ENCODE peak calls at places on chromosomes 5 and 9, in five cellular contexts. B is stimulated activated CD4-positive, alpha-beta T cell treated with anti-CD3 and anti-CD28 coated beads, Interleukin-1b, Interleukin-23, amount 100 ng/mL, for 48 hours; Q is adrenal gland; P is CD4-positive, alpha-beta T cell; Z is T follicular helper cell. O is an unnamed sample.

GRCh38 chr5:140694276-140694675 is 3.0 kb downstream of the HARS2 start:
- DNase-seq in P (no peak), Z (no peak), B (no peak), Q (no peak), O (no peak)

GRCh38 chr5:142246263-142246662 is 78.6 kb downstream of the SPRY4 start:
- DNase-seq in Z (no peak), Q (no peak), B (no peak), P (no peak), O (no peak)

GRCh38 chr5:50655810-50656205 is 10.6 kb upstream of the PARP8 start:
- DNase-seq in Q (no peak), Z (no peak), B (no peak), P (no peak), O (no peak)

GRCh38 chr5:118486647-118487046 is 501.7 kb downstream of the DTWD2 start:
- DNase-seq in Z (no peak), P (no peak), B (no peak), Q (no peak), O (no peak)

GRCh38 chr5:179115307-179115706 is 55.1 kb downstream of the ZNF354C start:
- DNase-seq in P (no peak), B (no peak), Z (no peak), Q (no peak), O (no peak)

GRCh38 chr5:152202321-152202720 is 202.8 kb downstream of the NMUR2 start:
- DNase-seq in B (no peak), Z (no peak), P (no peak), Q (no peak), O (no peak)

GRCh38 chr5:60482301-60482700 is 217.7 kb downstream of the DEPDC1B start:
- DNase-seq in Z (no peak), B (no peak), P (no peak), Q (no peak), O (no peak)

GRCh38 chr9:127525426-127526188 is 74.3 kb downstream of the LRSAM1 start:
- DNase-seq in Q (no peak), B (no peak), Z (no peak), P (no peak), O (no peak)

GRCh38 chr9:136268318-136268717 is 22.7 kb upstream of the QSOX2 start:
- DNase-seq in B (no peak), Q (no peak), Z (no peak), P (no peak), O (no peak)

GRCh38 chr5:151684690-151685361 is 1.9 kb downstream of the SPARC start:
- DNase-seq in Q (peak; percentile 84), Z (no peak), P (no peak), B (no peak), O (no peak)

GRCh38 chr5:111863801-111864200 is 106.8 kb upstream of the NREP start:
- DNase-seq in Z (no peak), B (no peak), P (no peak), Q (no peak), O (no peak)